ENCODE peak calls at places on chromosome 13, in five cellular contexts. One of them, this sample, is unnamed.

GRCh38 chr13:27794921-27795717 is 2.8 kb downstream of the GSX1 start:
- DNase-seq in astrocyte: no peak
- DNase-seq in HepG2: no peak
- DNase-seq in thoracic aorta: no peak
- DNase-seq in left ventricle myocardium inferior: no peak
- DNase-seq in this sample: no peak

GRCh38 chr13:95246292-95247082 is 54.8 kb downstream of the ABCC4 start:
- DNase-seq in left ventricle myocardium inferior: no peak
- DNase-seq in HepG2: no peak
- DNase-seq in astrocyte: no peak
- DNase-seq in thoracic aorta: no peak
- DNase-seq in this sample: no peak

GRCh38 chr13:113633485-113633873 is 24.5 kb downstream of the ATP4B start:
- DNase-seq in thoracic aorta: no peak
- DNase-seq in astrocyte: no peak
- DNase-seq in left ventricle myocardium inferior: peak; percentile 9
- DNase-seq in HepG2: no peak
- DNase-seq in this sample: peak; percentile 37

GRCh38 chr13:106381083-106381482 is 154.4 kb downstream of the EFNB2 start:
- DNase-seq in left ventricle myocardium inferior: no peak
- DNase-seq in astrocyte: peak; percentile 72
- DNase-seq in thoracic aorta: no peak
- DNase-seq in HepG2: no peak
- DNase-seq in this sample: no peak

GRCh38 chr13:98300956-98301641 is 124.0 kb upstream of the RNF113B start:
- DNase-seq in thoracic aorta: no peak
- DNase-seq in HepG2: peak; percentile 96
- DNase-seq in astrocyte: peak; percentile 86
- DNase-seq in left ventricle myocardium inferior: no peak
- DNase-seq in this sample: no peak

GRCh38 chr13:40812724-40813445 is 23.5 kb downstream of the SLC25A15 start:
- DNase-seq in left ventricle myocardium inferior: no peak
- DNase-seq in thoracic aorta: no peak
- DNase-seq in astrocyte: peak; percentile 17
- DNase-seq in HepG2: no peak
- DNase-seq in this sample: no peak

GRCh38 chr13:101465877-101466276 is 13.4 kb downstream of the ITGBL1 start:
- DNase-seq in left ventricle myocardium inferior: no peak
- DNase-seq in thoracic aorta: no peak
- DNase-seq in HepG2: no peak
- DNase-seq in astrocyte: peak; percentile 51
- DNase-seq in this sample: no peak

GRCh38 chr13:110509478-110509926 is 52.0 kb downstream of the RAB20 start:
- DNase-seq in left ventricle myocardium inferior: no peak
- DNase-seq in HepG2: peak; percentile 41
- DNase-seq in thoracic aorta: no peak
- DNase-seq in astrocyte: no peak
- DNase-seq in this sample: peak; percentile 9

GRCh38 chr13:61095885-61096284 is 319.8 kb downstream of the PCDH20 start:
- DNase-seq in thoracic aorta: no peak
- DNase-seq in left ventricle myocardium inferior: no peak
- DNase-seq in HepG2: no peak
- DNase-seq in astrocyte: no peak
- DNase-seq in this sample: no peak

GRCh38 chr13:108463365-108463764 is 166.0 kb upstream of the MYO16 start:
- DNase-seq in thoracic aorta: no peak
- DNase-seq in left ventricle myocardium inferior: no peak
- DNase-seq in astrocyte: peak; percentile 97
- DNase-seq in HepG2: no peak
- DNase-seq in this sample: no peak

GRCh38 chr13:103694471-103694870 is 628.3 kb upstream of the SLC10A2 start:
- DNase-seq in thoracic aorta: no peak
- DNase-seq in astrocyte: no peak
- DNase-seq in left ventricle myocardium inferior: no peak
- DNase-seq in HepG2: no peak
- DNase-seq in this sample: no peak

GRCh38 chr13:30907167-30907761 is 1.2 kb downstream of the MEDAG start:
- DNase-seq in thoracic aorta: no peak
- DNase-seq in left ventricle myocardium inferior: no peak
- DNase-seq in astrocyte: peak; percentile 45
- DNase-seq in HepG2: peak; percentile 6
- DNase-seq in this sample: no peak

GRCh38 chr13:100566543-100566942 is 22.0 kb downstream of the GGACT start:
- DNase-seq in HepG2: no peak
- DNase-seq in thoracic aorta: no peak
- DNase-seq in left ventricle myocardium inferior: no peak
- DNase-seq in astrocyte: peak; percentile 41
- DNase-seq in this sample: no peak

GRCh38 chr13:28355822-28356371 is 139.0 kb downstream of the FLT1 start:
- DNase-seq in thoracic aorta: no peak
- DNase-seq in astrocyte: peak; percentile 40
- DNase-seq in left ventricle myocardium inferior: no peak
- DNase-seq in HepG2: no peak
- DNase-seq in this sample: no peak

GRCh38 chr13:85509512-85509911 is 289.7 kb downstream of the SLITRK6 start:
- DNase-seq in HepG2: no peak
- DNase-seq in left ventricle myocardium inferior: no peak
- DNase-seq in astrocyte: peak; percentile 39
- DNase-seq in thoracic aorta: no peak
- DNase-seq in this sample: no peak

GRCh38 chr13:110017379-110017778 is 231.0 kb upstream of the IRS2 start:
- DNase-seq in thoracic aorta: no peak
- DNase-seq in left ventricle myocardium inferior: no peak
- DNase-seq in HepG2: no peak
- DNase-seq in astrocyte: peak; percentile 96
- DNase-seq in this sample: no peak

GRCh38 chr13:49627831-49628652 is at the start of gene ARL11:
- DNase-seq in left ventricle myocardium inferior: peak; percentile 64
- DNase-seq in thoracic aorta: no peak
- DNase-seq in astrocyte: no peak
- DNase-seq in HepG2: no peak
- DNase-seq in this sample: no peak

DNA sequence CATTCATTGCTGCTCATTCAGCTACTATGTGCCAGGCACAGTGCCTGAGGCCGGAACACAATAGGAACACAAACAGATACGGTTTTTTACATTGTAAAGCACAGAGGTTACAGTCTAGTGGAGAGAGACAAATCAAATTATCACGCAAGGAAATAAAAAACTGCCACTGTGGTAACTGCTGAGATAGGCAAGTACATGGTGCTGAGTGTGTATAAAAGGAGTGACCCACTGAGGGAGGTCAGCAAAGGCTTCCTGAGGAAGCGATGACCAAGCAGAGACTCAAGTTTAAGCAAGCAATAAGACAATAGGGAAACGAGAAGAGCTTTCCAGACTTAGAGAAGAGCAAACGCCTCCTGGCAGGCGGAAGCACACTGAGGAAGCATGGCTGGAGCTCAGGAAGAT is 56.4 kb downstream of the NUFIP1 start:
- DNase-seq in left ventricle myocardium inferior: no peak
- DNase-seq in thoracic aorta: no peak
- DNase-seq in astrocyte: peak; percentile 60
- DNase-seq in HepG2: no peak
- DNase-seq in this sample: no peak
- H3K27ac ChIP-seq in left ventricle myocardium inferior: peak overlapping the region; percentile 66
- H3K27ac ChIP-seq in thoracic aorta: peak overlapping the region; percentile 62
- H3K27ac ChIP-seq in astrocyte: peak overlapping the region; percentile 77
- H3K27ac ChIP-seq in HepG2: no peak overlapping the region
- H3K27ac ChIP-seq in this sample: peak overlapping the region; percentile 56

DNA sequence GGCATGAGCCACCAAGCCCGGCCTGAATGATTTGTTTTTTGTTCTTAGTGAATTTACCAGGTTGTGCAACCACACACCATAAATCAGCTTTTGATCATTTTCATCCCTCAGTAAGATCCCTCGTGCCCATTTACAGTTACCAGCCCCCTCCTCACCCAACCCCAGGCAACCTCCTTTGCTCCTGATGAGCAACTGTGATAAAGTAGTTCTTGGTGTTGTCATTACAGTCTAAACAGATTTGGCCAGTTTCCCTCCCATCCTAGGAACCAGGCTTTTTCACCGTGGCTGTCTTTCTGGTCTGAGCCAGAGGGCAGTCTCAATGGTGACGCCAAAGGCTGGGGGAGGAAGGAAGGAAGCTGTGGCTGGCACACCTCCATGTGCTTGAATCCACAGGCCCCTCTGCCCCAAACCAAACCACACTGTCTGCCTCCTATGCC is 61.2 kb upstream of the WDFY2 start:
- DNase-seq in astrocyte: peak; percentile 59
- DNase-seq in HepG2: peak; percentile 53
- DNase-seq in thoracic aorta: no peak
- DNase-seq in left ventricle myocardium inferior: no peak
- DNase-seq in this sample: no peak
- H3K4me1 ChIP-seq in astrocyte: peaks cover 30% of the 10 kb centered on the region
- H3K4me1 ChIP-seq in HepG2: peaks cover 84% of the 10 kb centered on the region
- H3K4me1 ChIP-seq in thoracic aorta: peaks cover 7% of the 10 kb centered on the region
- H3K4me1 ChIP-seq in left ventricle myocardium inferior: no peaks in the 10 kb centered on the region
- H3K4me1 ChIP-seq in this sample: no peaks in the 10 kb centered on the region

GRCh38 chr13:23547000-23547590 is 23.1 kb upstream of the TNFRSF19 start:
- DNase-seq in left ventricle myocardium inferior: peak; percentile 62
- DNase-seq in HepG2: no peak
- DNase-seq in thoracic aorta: no peak
- DNase-seq in astrocyte: peak; percentile 31
- DNase-seq in this sample: peak; percentile 71
- H3K4me3 ChIP-seq in left ventricle myocardium inferior: peak overlapping the region; percentile 67
- H3K4me3 ChIP-seq in HepG2: no peak overlapping the region
- H3K4me3 ChIP-seq in thoracic aorta: peak overlapping the region; percentile 75
- H3K4me3 ChIP-seq in astrocyte: peak overlapping the region; percentile 71
- H3K4me3 ChIP-seq in this sample: peak overlapping the region; percentile 67

DNA sequence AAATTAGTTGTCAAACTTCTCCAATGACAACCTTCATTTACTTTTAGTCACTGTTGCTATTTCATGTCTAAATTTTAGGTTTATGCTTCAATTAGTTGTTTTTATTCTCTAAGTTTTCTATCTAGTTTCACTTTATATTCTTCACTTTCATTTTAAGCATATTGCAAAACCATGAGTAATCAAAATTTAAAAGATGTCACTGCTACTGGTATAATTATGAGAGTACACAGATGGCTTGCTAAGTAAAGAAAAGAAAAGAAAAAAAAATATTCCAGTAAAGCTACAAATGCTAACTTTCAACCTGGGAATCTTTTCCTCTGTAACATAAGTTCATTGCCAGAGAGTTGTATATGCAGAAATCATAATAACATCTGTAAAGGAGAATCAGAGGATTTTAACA is 1624.8 kb downstream of the PCDH9 start:
- DNase-seq in HepG2: no peak
- DNase-seq in astrocyte: no peak
- DNase-seq in left ventricle myocardium inferior: no peak
- DNase-seq in thoracic aorta: no peak
- DNase-seq in this sample: no peak
- H3K27ac ChIP-seq in HepG2: no peak overlapping the region
- H3K27ac ChIP-seq in astrocyte: no peak overlapping the region
- H3K27ac ChIP-seq in left ventricle myocardium inferior: no peak overlapping the region
- H3K27ac ChIP-seq in thoracic aorta: no peak overlapping the region
- H3K27ac ChIP-seq in this sample: no peak overlapping the region

DNA sequence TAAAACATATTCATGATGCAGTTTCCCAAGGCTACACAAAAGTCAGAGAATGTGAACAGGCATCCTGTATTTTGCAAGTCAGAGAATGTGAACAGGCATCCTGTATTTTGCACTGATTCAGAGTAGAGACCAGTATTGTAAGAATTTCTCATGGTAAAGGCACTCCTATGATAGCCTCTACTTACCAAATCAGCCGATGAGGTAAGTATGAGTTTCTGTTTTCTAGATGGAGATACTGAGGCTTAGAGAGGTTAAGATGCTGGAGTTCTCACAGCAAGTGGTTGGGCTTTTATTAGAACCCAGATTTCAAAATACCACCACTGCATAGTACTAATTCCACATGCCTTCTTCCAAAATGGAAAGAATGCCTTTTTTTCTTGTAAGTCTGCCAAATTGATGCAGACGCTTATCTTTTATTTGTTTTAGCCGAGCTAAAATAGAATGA is 12.3 kb downstream of the TPT1 start:
- DNase-seq in left ventricle myocardium inferior: no peak
- DNase-seq in HepG2: no peak
- DNase-seq in thoracic aorta: no peak
- DNase-seq in astrocyte: peak; percentile 92
- DNase-seq in this sample: no peak
- H3K4me1 ChIP-seq in left ventricle myocardium inferior: peaks cover 91% of the 10 kb centered on the region
- H3K4me1 ChIP-seq in HepG2: peaks cover 67% of the 10 kb centered on the region
- H3K4me1 ChIP-seq in thoracic aorta: peaks cover 87% of the 10 kb centered on the region
- H3K4me1 ChIP-seq in astrocyte: peaks cover 49% of the 10 kb centered on the region
- H3K4me1 ChIP-seq in this sample: peaks cover 6% of the 10 kb centered on the region

GRCh38 chr13:42392706-42393572 is 121.0 kb downstream of the AKAP11 start:
- DNase-seq in astrocyte: peak; percentile 2
- DNase-seq in HepG2: no peak
- DNase-seq in left ventricle myocardium inferior: no peak
- DNase-seq in thoracic aorta: no peak
- DNase-seq in this sample: no peak
- H3K4me3 ChIP-seq in astrocyte: no peak overlapping the region
- H3K4me3 ChIP-seq in HepG2: no peak overlapping the region
- H3K4me3 ChIP-seq in left ventricle myocardium inferior: no peak overlapping the region
- H3K4me3 ChIP-seq in thoracic aorta: no peak overlapping the region
- H3K4me3 ChIP-seq in this sample: no peak overlapping the region

DNA sequence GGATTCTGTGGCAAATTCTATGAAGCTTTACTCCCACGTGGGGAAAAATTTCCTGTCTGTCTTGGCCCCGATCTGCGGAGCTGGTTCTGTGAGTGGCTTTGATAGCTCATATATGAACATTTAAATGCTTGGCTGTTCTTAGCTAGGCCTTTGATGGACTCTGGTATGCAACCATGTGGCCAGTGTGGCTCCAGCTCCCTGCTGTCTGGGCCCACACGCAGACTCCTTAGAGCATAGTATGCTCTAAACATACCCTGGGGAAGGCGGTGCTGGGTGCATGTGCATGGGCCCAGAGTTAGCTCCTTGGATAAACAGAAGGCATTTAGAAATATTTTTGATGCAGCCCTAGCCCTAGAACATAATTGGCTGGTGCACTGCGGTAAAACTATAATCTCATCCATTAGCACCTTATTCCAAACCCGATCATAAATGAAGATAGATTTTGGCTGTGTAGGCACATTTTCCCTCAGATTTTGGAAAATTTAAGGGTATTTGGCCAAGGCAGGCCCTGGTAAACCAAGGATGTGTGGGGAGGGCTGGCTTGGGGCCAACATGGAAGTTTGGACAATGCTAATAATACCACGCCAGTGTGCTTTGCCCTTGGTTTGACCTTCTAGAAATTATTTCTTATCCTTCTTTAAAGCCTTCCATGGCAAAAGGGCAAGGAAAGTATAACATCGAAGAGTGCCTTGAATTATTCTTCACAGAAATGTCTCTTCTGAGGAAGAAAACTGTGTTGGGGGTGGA is 153.5 kb downstream of the LMO7 start:
- DNase-seq in thoracic aorta: no peak
- DNase-seq in HepG2: no peak
- DNase-seq in left ventricle myocardium inferior: no peak
- DNase-seq in astrocyte: no peak
- DNase-seq in this sample: no peak
- H3K27ac ChIP-seq in thoracic aorta: peak overlapping the region; percentile 70
- H3K27ac ChIP-seq in HepG2: peak overlapping the region; percentile 16
- H3K27ac ChIP-seq in left ventricle myocardium inferior: peak overlapping the region; percentile 88
- H3K27ac ChIP-seq in astrocyte: peak overlapping the region; percentile 34
- H3K27ac ChIP-seq in this sample: peak overlapping the region; percentile 68